ENCODE peak calls at places on chromosomes 3 and 15, in eight cellular contexts. X is tibial artery, P is H9, G is A549, Z is HepG2, Y is upper lobe of right lung, V is SJSA1, D is pancreas. A is an unnamed sample. For H3K4me1, the result is how much of the 10 kb centered on the place peaks cover.

GRCh38 chr15:69616558-69616957 is 163.9 kb downstream of the RPLP1 start:
- DNase-seq in X (no peak), P (no peak), G (no peak), Z (no peak), Y (no peak), V (no peak), D (no peak), A (no peak)

GRCh38 chr3:30162579-30162978 is 443.8 kb upstream of the TGFBR2 start:
- DNase-seq in X (no peak), P (no peak), G (no peak), Z (no peak), Y (no peak), V (no peak), D (no peak), A (no peak)

GRCh38 chr3:188574885-188575284 is 420.9 kb downstream of the LPP start:
- DNase-seq in X (no peak), P (no peak), G (no peak), Z (no peak), Y (no peak), V (no peak), D (no peak), A (no peak)

GRCh38 chr15:78162038-78162437 is 12.9 kb downstream of the IDH3A start:
- DNase-seq in X (no peak), P (no peak), G (no peak), Z (no peak), Y (no peak), V (no peak), D (no peak), A (no peak)

GRCh38 chr3:63932509-63933212 is 20.5 kb upstream of the SCAANT1 start:
- DNase-seq in X (no peak), P (no peak), G (no peak), Z (no peak), Y (no peak), V (no peak), D (no peak), A (no peak)

GRCh38 chr3:25689226-25689625 is 24.5 kb upstream of the TOP2B start:
- DNase-seq in X (no peak), P (no peak), G (no peak), Z (no peak), Y (no peak), V (no peak), D (no peak), A (no peak)

GRCh38 chr15:56996746-56997470 is 78.5 kb downstream of the TCF12 start:
- DNase-seq in X (no peak), P (no peak), G (no peak), Z (no peak), Y (no peak), V (no peak), D (no peak), A (no peak)

GRCh38 chr3:78742041-78742440 is 1025.8 kb downstream of the ROBO1 start:
- DNase-seq in X (no peak), P (no peak), G (no peak), Z (no peak), Y (no peak), V (no peak), D (no peak), A (no peak)

GRCh38 chr3:83523470-83524073 is 1435.2 kb upstream of the CADM2 start:
- DNase-seq in X (no peak), P (peak), G (peak), Z (peak), Y (no peak), V (no peak), D (peak), A (no peak)

GRCh38 chr3:148943531-148944200 is 47.7 kb upstream of the GYG1 start:
- DNase-seq in X (no peak), P (no peak), G (peak), Z (peak), Y (no peak), V (peak), D (peak), A (no peak)

GRCh38 chr15:74174216-74174965 is 881 bp downstream of the ISLR start:
- DNase-seq in X (peak), P (peak), G (no peak), Z (no peak), Y (no peak), V (no peak), D (peak), A (peak)
- H3K4me1 ChIP-seq in X (half or more), P (under half), G (under half), Z (under half), Y (under half), V (under half), D (under half), A (half or more)

DNA sequence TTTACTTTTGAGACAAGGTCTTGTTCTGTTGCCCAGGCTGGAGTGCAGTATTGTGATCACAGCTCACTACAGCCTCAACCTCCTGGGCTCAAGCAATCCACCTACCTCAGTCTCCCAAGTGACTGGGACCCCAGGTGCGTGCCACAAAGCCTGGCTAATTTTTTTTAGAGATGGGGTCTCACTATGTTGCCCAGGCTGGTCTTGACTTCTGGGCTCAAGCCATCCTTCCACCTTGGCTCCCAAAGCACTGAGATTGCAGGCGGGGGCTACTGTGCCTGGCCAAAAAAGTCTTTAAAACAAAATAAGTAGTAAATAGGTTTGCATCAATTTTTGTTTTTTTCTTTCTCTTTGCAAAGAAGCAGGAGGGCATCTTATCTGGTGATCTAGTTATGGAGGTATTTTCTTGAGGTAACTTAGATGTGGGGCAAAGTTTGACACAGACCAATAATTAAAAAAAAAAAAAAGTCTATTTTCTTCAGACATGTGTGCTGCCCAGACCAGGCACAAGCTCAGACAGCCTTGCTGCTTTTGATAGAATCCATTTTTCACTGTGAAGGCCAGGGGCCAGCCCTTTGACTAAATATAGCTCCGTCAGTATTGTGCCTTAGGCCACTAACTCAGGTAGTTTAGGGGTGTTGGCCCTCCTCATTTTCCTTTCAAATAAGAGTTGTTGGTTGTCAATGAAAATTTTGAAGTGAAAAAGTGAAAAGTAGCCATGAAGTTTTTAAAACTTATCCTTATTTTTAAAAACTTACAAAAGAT is 2.5 kb downstream of the ARL6IP5 start:
- DNase-seq in X (no peak), P (no peak), G (no peak), Z (no peak), Y (no peak), V (no peak), D (no peak), A (no peak)
- H3K4me1 ChIP-seq in X (half or more), P (under half), G (half or more), Z (under half), Y (half or more), V (half or more), D (half or more), A (under half)

DNA sequence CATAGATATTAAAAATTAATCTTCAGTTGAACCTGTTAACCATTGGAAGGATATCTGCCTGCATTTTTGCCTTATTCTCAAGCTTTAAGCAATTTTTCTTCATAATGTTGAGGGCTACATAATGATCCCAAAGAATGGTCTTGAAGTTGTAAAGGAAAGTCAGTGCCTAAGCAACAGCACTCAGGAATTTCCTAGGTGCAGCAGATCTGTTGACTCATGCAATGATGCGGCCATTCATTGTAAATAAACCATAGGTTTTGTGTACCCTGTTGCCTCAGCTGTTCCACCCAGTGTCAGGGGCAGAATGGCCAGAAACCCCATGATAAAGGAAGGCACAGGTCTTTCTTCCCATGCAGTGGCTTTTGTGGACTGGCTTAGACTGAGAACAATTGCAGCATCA is 78.4 kb upstream of the TRIM42 start:
- DNase-seq in X (no peak), P (no peak), G (no peak), Z (no peak), Y (no peak), V (no peak), D (no peak), A (no peak)
- H3K4me1 ChIP-seq in X (under half), P (under half), G (under half), Z (under half), Y (under half), V (under half), D (under half), A (under half)

GRCh38 chr3:134353171-134353825 is 20.9 kb downstream of the AMOTL2 start:
- DNase-seq in X (no peak), P (no peak), G (no peak), Z (no peak), Y (peak), V (no peak), D (no peak), A (peak)

GRCh38 chr3:134351421-134351820 is 22.8 kb downstream of the AMOTL2 start:
- DNase-seq in X (no peak), P (no peak), G (no peak), Z (no peak), Y (no peak), V (no peak), D (no peak), A (peak)

GRCh38 chr3:134353831-134354611 is 20.2 kb downstream of the AMOTL2 start:
- DNase-seq in X (no peak), P (no peak), G (no peak), Z (no peak), Y (peak), V (peak), D (peak), A (peak)

GRCh38 chr3:134350861-134351311 is 23.4 kb downstream of the AMOTL2 start:
- DNase-seq in X (no peak), P (no peak), G (no peak), Z (no peak), Y (no peak), V (no peak), D (peak), A (peak)

DNA sequence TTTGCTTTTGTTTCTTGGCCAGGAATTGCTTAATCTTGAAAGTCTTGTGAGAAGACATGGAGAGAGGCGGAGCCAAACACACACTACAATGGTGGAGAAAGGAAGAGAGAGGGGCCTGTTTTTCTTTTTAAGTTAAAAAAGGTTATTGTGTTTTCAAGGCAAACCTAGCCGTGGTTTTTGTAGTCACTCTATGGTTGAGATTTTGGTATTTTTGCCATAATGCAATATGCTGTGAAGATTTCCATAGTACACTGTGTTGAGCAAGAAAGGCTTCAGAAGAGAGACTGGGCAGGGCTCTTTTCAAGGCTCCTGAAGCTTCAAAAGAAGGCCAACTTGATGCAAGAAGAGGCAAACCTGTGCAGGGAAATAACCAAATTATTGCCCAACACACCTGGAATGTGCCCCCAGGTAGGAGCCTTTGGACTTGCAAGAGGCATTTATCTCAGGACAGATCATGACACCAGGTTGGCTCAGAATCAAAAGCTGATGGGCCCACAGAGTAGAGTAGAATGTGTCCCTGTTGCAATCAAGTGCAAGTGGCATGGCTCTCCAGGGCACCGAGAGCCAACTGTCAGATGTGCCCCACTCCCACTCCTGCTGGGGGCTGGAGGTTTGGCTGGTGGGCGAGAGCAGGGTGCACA is 22.1 kb downstream of the AMOTL2 start:
- DNase-seq in X (no peak), P (no peak), G (no peak), Z (peak), Y (peak), V (no peak), D (peak), A (peak)
- H3K4me1 ChIP-seq in X (half or more), P (under half), G (half or more), Z (half or more), Y (half or more), V (under half), D (under half), A (half or more)

GRCh38 chr3:23583980-23584736 is 221.6 kb upstream of the UBE2E1 start:
- DNase-seq in X (no peak), P (no peak), G (no peak), Z (no peak), Y (no peak), V (no peak), D (no peak), A (no peak)
- H3K4me1 ChIP-seq in X (under half), P (under half), G (under half), Z (under half), Y (under half), V (under half), D (under half), A (under half)